ENCODE peak calls at places on chromosomes 12 and 14, in eight cellular contexts. One of them, this sample, is unnamed.

GRCh38 chr12:84697141-84697540 is 215.5 kb downstream of the SLC6A15 start:
- DNase-seq in cardiac fibroblast: no peak
- DNase-seq in uterus: no peak
- DNase-seq in RWPE1: no peak
- DNase-seq in AG09309: peak
- DNase-seq in IMR-90: no peak
- DNase-seq in OCI-LY7: no peak
- DNase-seq in dorsolateral prefrontal cortex: no peak
- DNase-seq in this sample: no peak

GRCh38 chr14:89609701-89610100 is 192.7 kb upstream of the FOXN3 start:
- DNase-seq in cardiac fibroblast: no peak
- DNase-seq in uterus: no peak
- DNase-seq in RWPE1: no peak
- DNase-seq in AG09309: no peak
- DNase-seq in IMR-90: no peak
- DNase-seq in OCI-LY7: no peak
- DNase-seq in dorsolateral prefrontal cortex: no peak
- DNase-seq in this sample: no peak

GRCh38 chr14:93036652-93037341 is 78.9 kb downstream of the ITPK1 start:
- DNase-seq in cardiac fibroblast: peak
- DNase-seq in uterus: no peak
- DNase-seq in RWPE1: no peak
- DNase-seq in AG09309: no peak
- DNase-seq in IMR-90: no peak
- DNase-seq in OCI-LY7: no peak
- DNase-seq in dorsolateral prefrontal cortex: peak
- DNase-seq in this sample: peak

GRCh38 chr12:23781118-23781517 is 168.4 kb downstream of the SOX5 start:
- DNase-seq in cardiac fibroblast: no peak
- DNase-seq in uterus: no peak
- DNase-seq in RWPE1: no peak
- DNase-seq in AG09309: no peak
- DNase-seq in IMR-90: no peak
- DNase-seq in OCI-LY7: no peak
- DNase-seq in dorsolateral prefrontal cortex: no peak
- DNase-seq in this sample: no peak

GRCh38 chr12:54658306-54659264 is 10.4 kb upstream of the DCD start:
- DNase-seq in cardiac fibroblast: peak
- DNase-seq in uterus: no peak
- DNase-seq in RWPE1: peak
- DNase-seq in AG09309: no peak
- DNase-seq in IMR-90: peak
- DNase-seq in OCI-LY7: peak
- DNase-seq in dorsolateral prefrontal cortex: no peak
- DNase-seq in this sample: peak

GRCh38 chr14:58912287-58912686 is 274.5 kb downstream of the DACT1 start:
- DNase-seq in cardiac fibroblast: no peak
- DNase-seq in uterus: no peak
- DNase-seq in RWPE1: no peak
- DNase-seq in AG09309: no peak
- DNase-seq in IMR-90: no peak
- DNase-seq in OCI-LY7: no peak
- DNase-seq in dorsolateral prefrontal cortex: no peak
- DNase-seq in this sample: no peak

GRCh38 chr12:67006612-67007011 is 262.5 kb upstream of the CAND1 start:
- DNase-seq in cardiac fibroblast: no peak
- DNase-seq in uterus: no peak
- DNase-seq in RWPE1: no peak
- DNase-seq in AG09309: no peak
- DNase-seq in IMR-90: no peak
- DNase-seq in OCI-LY7: no peak
- DNase-seq in dorsolateral prefrontal cortex: no peak
- DNase-seq in this sample: no peak

GRCh38 chr12:66921151-66921550 is 242.3 kb upstream of the GRIP1 start:
- DNase-seq in cardiac fibroblast: no peak
- DNase-seq in uterus: no peak
- DNase-seq in RWPE1: no peak
- DNase-seq in AG09309: no peak
- DNase-seq in IMR-90: no peak
- DNase-seq in OCI-LY7: no peak
- DNase-seq in dorsolateral prefrontal cortex: no peak
- DNase-seq in this sample: no peak

GRCh38 chr14:39841088-39841487 is 408.9 kb upstream of the FBXO33 start:
- DNase-seq in cardiac fibroblast: no peak
- DNase-seq in uterus: no peak
- DNase-seq in RWPE1: no peak
- DNase-seq in AG09309: no peak
- DNase-seq in IMR-90: no peak
- DNase-seq in OCI-LY7: no peak
- DNase-seq in dorsolateral prefrontal cortex: no peak
- DNase-seq in this sample: no peak

GRCh38 chr14:100092832-100093231 is 27.6 kb downstream of the EVL start:
- DNase-seq in cardiac fibroblast: no peak
- DNase-seq in uterus: no peak
- DNase-seq in RWPE1: no peak
- DNase-seq in AG09309: no peak
- DNase-seq in IMR-90: no peak
- DNase-seq in OCI-LY7: no peak
- DNase-seq in dorsolateral prefrontal cortex: no peak
- DNase-seq in this sample: no peak

GRCh38 chr12:75099215-75099614 is 110.4 kb downstream of the KCNC2 start:
- DNase-seq in cardiac fibroblast: no peak
- DNase-seq in uterus: no peak
- DNase-seq in RWPE1: no peak
- DNase-seq in AG09309: no peak
- DNase-seq in IMR-90: no peak
- DNase-seq in OCI-LY7: no peak
- DNase-seq in dorsolateral prefrontal cortex: no peak
- DNase-seq in this sample: no peak

GRCh38 chr14:58455593-58456265 is 28.2 kb downstream of the KIAA0586 start:
- DNase-seq in cardiac fibroblast: no peak
- DNase-seq in uterus: no peak
- DNase-seq in RWPE1: peak
- DNase-seq in AG09309: no peak
- DNase-seq in IMR-90: peak
- DNase-seq in OCI-LY7: no peak
- DNase-seq in dorsolateral prefrontal cortex: no peak
- DNase-seq in this sample: no peak

GRCh38 chr14:41761204-41761603 is 154.5 kb downstream of the LRFN5 start:
- DNase-seq in cardiac fibroblast: no peak
- DNase-seq in uterus: no peak
- DNase-seq in RWPE1: no peak
- DNase-seq in AG09309: no peak
- DNase-seq in IMR-90: no peak
- DNase-seq in OCI-LY7: no peak
- DNase-seq in dorsolateral prefrontal cortex: no peak
- DNase-seq in this sample: no peak

GRCh38 chr12:95918194-95918993 is 24.0 kb downstream of the CCDC38 start:
- DNase-seq in cardiac fibroblast: peak
- DNase-seq in uterus: no peak
- DNase-seq in RWPE1: peak
- DNase-seq in AG09309: no peak
- DNase-seq in IMR-90: peak
- DNase-seq in OCI-LY7: peak
- DNase-seq in dorsolateral prefrontal cortex: no peak
- DNase-seq in this sample: peak

GRCh38 chr14:68232643-68233055 is 413.1 kb downstream of the RAD51B start:
- DNase-seq in cardiac fibroblast: peak
- DNase-seq in uterus: peak
- DNase-seq in RWPE1: peak
- DNase-seq in AG09309: peak
- DNase-seq in IMR-90: peak
- DNase-seq in OCI-LY7: no peak
- DNase-seq in dorsolateral prefrontal cortex: no peak
- DNase-seq in this sample: no peak

GRCh38 chr14:99576304-99576703 is 27.7 kb downstream of the CCDC85C start:
- DNase-seq in cardiac fibroblast: no peak
- DNase-seq in uterus: no peak
- DNase-seq in RWPE1: no peak
- DNase-seq in AG09309: no peak
- DNase-seq in IMR-90: no peak
- DNase-seq in OCI-LY7: no peak
- DNase-seq in dorsolateral prefrontal cortex: no peak
- DNase-seq in this sample: no peak

GRCh38 chr12:49777800-49778748 is 36.7 kb downstream of the TMBIM6 start:
- DNase-seq in cardiac fibroblast: peak
- DNase-seq in uterus: no peak
- DNase-seq in RWPE1: peak
- DNase-seq in AG09309: no peak
- DNase-seq in IMR-90: peak
- DNase-seq in OCI-LY7: peak
- DNase-seq in dorsolateral prefrontal cortex: peak
- DNase-seq in this sample: peak

GRCh38 chr12:107352347-107353081 is 259.2 kb upstream of the CRY1 start:
- DNase-seq in cardiac fibroblast: no peak
- DNase-seq in uterus: no peak
- DNase-seq in RWPE1: no peak
- DNase-seq in AG09309: no peak
- DNase-seq in IMR-90: no peak
- DNase-seq in OCI-LY7: no peak
- DNase-seq in dorsolateral prefrontal cortex: no peak
- DNase-seq in this sample: no peak

DNA sequence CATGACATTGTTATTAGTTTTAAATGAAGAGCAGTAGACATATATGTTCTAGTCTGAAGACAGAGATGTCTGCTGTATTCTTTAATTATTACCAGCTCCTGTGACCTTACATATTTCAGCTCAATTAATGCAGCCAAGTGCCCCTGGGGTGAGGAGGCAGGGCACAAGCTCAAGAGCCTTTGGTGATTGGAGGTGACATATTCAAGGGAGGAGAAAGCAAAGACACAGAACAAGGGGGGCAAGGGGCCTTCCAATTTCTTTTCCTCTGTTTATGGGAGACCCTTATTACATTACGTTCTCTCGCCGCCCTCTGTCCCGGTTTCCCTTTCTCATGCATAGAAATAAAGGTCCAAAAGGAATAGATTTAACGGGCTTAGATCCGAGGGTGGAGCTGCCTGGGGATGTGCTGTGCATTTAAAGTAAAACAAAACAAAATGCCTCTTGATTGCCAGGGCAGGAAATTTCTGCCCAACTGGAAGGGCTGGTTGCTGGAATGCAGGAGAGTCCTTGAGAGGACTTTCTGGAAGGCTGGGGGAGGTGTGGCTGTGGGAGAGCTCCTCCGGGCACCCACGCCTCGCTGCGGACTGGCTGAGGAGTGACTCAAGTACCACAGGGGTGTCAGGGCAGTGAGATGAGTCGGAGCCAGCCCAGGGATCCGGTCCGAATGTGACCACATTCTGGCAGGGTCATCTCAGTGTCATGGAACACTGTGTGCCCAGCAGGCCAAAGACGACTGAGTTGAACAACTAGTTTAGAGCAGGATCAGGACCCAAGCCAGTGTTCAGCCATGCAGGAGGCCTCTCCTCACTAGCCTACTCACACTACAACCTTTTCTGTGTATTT is 32.1 kb upstream of the GSG1 start:
- DNase-seq in cardiac fibroblast: peak
- DNase-seq in uterus: no peak
- DNase-seq in RWPE1: peak
- DNase-seq in AG09309: peak
- DNase-seq in IMR-90: peak
- DNase-seq in OCI-LY7: no peak
- DNase-seq in dorsolateral prefrontal cortex: peak
- DNase-seq in this sample: no peak
- TF ChIP-seq CTCF in cardiac fibroblast: no peak
- TF ChIP-seq CTCF in uterus: no peak
- TF ChIP-seq CTCF in RWPE1: no peak
- TF ChIP-seq CTCF in AG09309: peak
- TF ChIP-seq CTCF in IMR-90: peak
- TF ChIP-seq CTCF in OCI-LY7: no peak
- TF ChIP-seq CTCF in dorsolateral prefrontal cortex: peak
- TF ChIP-seq CTCF in this sample: no peak

DNA sequence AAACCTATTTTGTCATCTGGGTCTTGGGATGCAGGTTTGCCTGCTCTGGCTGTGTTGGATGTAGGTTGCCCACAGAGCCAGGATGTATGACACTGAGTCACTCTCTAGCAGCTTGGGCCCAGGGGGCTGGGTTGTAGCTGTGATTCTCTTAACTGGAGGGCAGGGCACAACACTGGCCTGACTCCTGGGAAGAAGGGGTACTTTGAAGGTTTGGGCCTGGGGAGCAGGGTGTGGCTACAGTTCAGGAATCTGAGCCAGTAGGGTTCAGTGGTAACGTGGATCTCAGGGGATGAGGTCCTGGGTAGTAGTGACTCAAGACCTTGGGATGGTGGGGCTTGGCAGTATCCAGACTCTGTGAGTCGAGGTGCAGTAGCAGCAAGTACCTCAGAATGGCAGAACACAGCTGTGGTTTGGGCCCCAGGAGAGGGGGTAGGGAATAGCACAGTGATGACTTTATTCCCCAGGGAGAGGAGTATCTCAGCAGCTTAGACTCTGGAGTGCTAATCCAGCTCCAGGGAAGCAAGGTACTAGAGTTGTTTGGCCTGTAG is 25.7 kb downstream of the TBC1D15 start:
- DNase-seq in cardiac fibroblast: peak
- DNase-seq in uterus: no peak
- DNase-seq in RWPE1: peak
- DNase-seq in AG09309: peak
- DNase-seq in IMR-90: peak
- DNase-seq in OCI-LY7: no peak
- DNase-seq in dorsolateral prefrontal cortex: no peak
- DNase-seq in this sample: no peak
- TF ChIP-seq CTCF in cardiac fibroblast: no peak
- TF ChIP-seq CTCF in uterus: no peak
- TF ChIP-seq CTCF in RWPE1: no peak
- TF ChIP-seq CTCF in AG09309: no peak
- TF ChIP-seq CTCF in IMR-90: no peak
- TF ChIP-seq CTCF in OCI-LY7: no peak
- TF ChIP-seq CTCF in dorsolateral prefrontal cortex: no peak
- TF ChIP-seq CTCF in this sample: no peak

DNA sequence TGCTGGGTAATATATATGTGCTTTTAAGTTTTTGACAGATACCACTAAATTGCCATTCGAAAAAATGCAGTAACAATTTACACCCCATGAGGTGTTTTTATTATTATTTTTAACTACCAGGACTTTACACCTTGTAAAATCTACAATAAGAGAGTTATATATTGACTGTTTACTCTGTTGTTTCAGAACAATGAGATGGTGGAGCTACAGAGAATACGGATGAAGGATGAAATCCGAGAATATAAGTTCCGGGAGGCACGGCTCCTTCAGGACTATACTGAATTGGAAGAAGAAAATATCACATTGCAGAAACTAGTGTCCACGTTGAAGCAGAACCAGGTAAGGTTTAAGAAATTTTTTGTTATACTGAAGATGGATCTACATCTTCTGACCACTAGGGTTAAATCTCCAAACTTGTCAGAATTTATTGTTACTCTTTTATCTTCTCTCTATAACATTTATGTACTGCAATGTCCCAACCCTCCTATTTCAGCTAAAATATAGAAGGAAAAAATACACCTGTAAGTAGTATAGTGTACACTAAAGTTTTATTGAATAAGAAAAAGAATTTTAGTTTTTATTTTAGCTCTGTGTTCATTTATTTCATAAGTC is 105.4 kb upstream of the FGD4 start:
- DNase-seq in cardiac fibroblast: no peak
- DNase-seq in uterus: no peak
- DNase-seq in RWPE1: no peak
- DNase-seq in AG09309: no peak
- DNase-seq in IMR-90: no peak
- DNase-seq in OCI-LY7: no peak
- DNase-seq in dorsolateral prefrontal cortex: no peak
- DNase-seq in this sample: no peak
- TF ChIP-seq CTCF in cardiac fibroblast: no peak
- TF ChIP-seq CTCF in uterus: no peak
- TF ChIP-seq CTCF in RWPE1: no peak
- TF ChIP-seq CTCF in AG09309: no peak
- TF ChIP-seq CTCF in IMR-90: no peak
- TF ChIP-seq CTCF in OCI-LY7: peak
- TF ChIP-seq CTCF in dorsolateral prefrontal cortex: no peak
- TF ChIP-seq CTCF in this sample: peak

GRCh38 chr12:62686938-62687337 is 220.3 kb downstream of the MON2 start:
- DNase-seq in cardiac fibroblast: peak
- DNase-seq in uterus: no peak
- DNase-seq in RWPE1: no peak
- DNase-seq in AG09309: peak
- DNase-seq in IMR-90: no peak
- DNase-seq in OCI-LY7: no peak
- DNase-seq in dorsolateral prefrontal cortex: no peak
- DNase-seq in this sample: no peak
- TF ChIP-seq CTCF in cardiac fibroblast: no peak
- TF ChIP-seq CTCF in uterus: no peak
- TF ChIP-seq CTCF in RWPE1: no peak
- TF ChIP-seq CTCF in AG09309: no peak
- TF ChIP-seq CTCF in IMR-90: no peak
- TF ChIP-seq CTCF in OCI-LY7: no peak
- TF ChIP-seq CTCF in dorsolateral prefrontal cortex: no peak
- TF ChIP-seq CTCF in this sample: no peak

This sample was measured in neural crest cell.